ENCODE peak calls at places on chromosomes 3 and 15, in six cellular contexts. One of them, this sample, is unnamed. For H3K4me1, the result is how much of the 10 kb centered on the place peaks cover.

GRCh38 chr3:55486857-55487375 is at the start of gene WNT5A:
- DNase-seq in heart left ventricle: no peak
- DNase-seq in fibroblast of lung: peak
- DNase-seq in H9: peak
- DNase-seq in CD8-positive, alpha-beta memory T cell: no peak
- DNase-seq in Caco-2: peak
- DNase-seq in this sample: no peak

GRCh38 chr3:184645304-184645703 is 66.6 kb downstream of the MAGEF1 start:
- DNase-seq in heart left ventricle: no peak
- DNase-seq in fibroblast of lung: peak
- DNase-seq in H9: no peak
- DNase-seq in CD8-positive, alpha-beta memory T cell: no peak
- DNase-seq in Caco-2: peak
- DNase-seq in this sample: no peak

GRCh38 chr3:134395103-134395502 is 20.9 kb upstream of the AMOTL2 start:
- DNase-seq in heart left ventricle: no peak
- DNase-seq in fibroblast of lung: no peak
- DNase-seq in H9: no peak
- DNase-seq in CD8-positive, alpha-beta memory T cell: no peak
- DNase-seq in Caco-2: no peak
- DNase-seq in this sample: no peak

GRCh38 chr3:197428961-197429360 is 126.8 kb downstream of the BDH1 start:
- DNase-seq in heart left ventricle: no peak
- DNase-seq in fibroblast of lung: no peak
- DNase-seq in H9: no peak
- DNase-seq in CD8-positive, alpha-beta memory T cell: no peak
- DNase-seq in Caco-2: peak
- DNase-seq in this sample: no peak

GRCh38 chr3:146626384-146627122 is 21.4 kb upstream of the PLSCR5 start:
- DNase-seq in heart left ventricle: no peak
- DNase-seq in fibroblast of lung: no peak
- DNase-seq in H9: no peak
- DNase-seq in CD8-positive, alpha-beta memory T cell: no peak
- DNase-seq in Caco-2: peak
- DNase-seq in this sample: no peak

GRCh38 chr3:73098026-73098425 is 36.6 kb downstream of the EBLN2 start:
- DNase-seq in heart left ventricle: no peak
- DNase-seq in fibroblast of lung: no peak
- DNase-seq in H9: no peak
- DNase-seq in CD8-positive, alpha-beta memory T cell: no peak
- DNase-seq in Caco-2: no peak
- DNase-seq in this sample: no peak

GRCh38 chr15:56454841-56455240 is 10.1 kb downstream of the MNS1 start:
- DNase-seq in heart left ventricle: no peak
- DNase-seq in fibroblast of lung: no peak
- DNase-seq in H9: no peak
- DNase-seq in CD8-positive, alpha-beta memory T cell: no peak
- DNase-seq in Caco-2: no peak
- DNase-seq in this sample: no peak

GRCh38 chr15:54120949-54121463 is 142.8 kb downstream of the UNC13C start:
- DNase-seq in heart left ventricle: no peak
- DNase-seq in fibroblast of lung: no peak
- DNase-seq in H9: no peak
- DNase-seq in CD8-positive, alpha-beta memory T cell: no peak
- DNase-seq in Caco-2: no peak
- DNase-seq in this sample: no peak

GRCh38 chr3:34483290-34483887 is 685.0 kb downstream of the PDCD6IP start:
- DNase-seq in heart left ventricle: no peak
- DNase-seq in fibroblast of lung: no peak
- DNase-seq in H9: no peak
- DNase-seq in CD8-positive, alpha-beta memory T cell: no peak
- DNase-seq in Caco-2: no peak
- DNase-seq in this sample: no peak

GRCh38 chr3:46138571-46138970 is 69.5 kb downstream of the CCR1 start:
- DNase-seq in heart left ventricle: no peak
- DNase-seq in fibroblast of lung: no peak
- DNase-seq in H9: no peak
- DNase-seq in CD8-positive, alpha-beta memory T cell: no peak
- DNase-seq in Caco-2: no peak
- DNase-seq in this sample: no peak

GRCh38 chr3:120348065-120348980 is 831 bp downstream of the LRRC58 start:
- DNase-seq in heart left ventricle: no peak
- DNase-seq in fibroblast of lung: peak
- DNase-seq in H9: peak
- DNase-seq in CD8-positive, alpha-beta memory T cell: peak
- DNase-seq in Caco-2: no peak
- DNase-seq in this sample: no peak

GRCh38 chr3:113534365-113534764 is 2.0 kb downstream of the SIDT1 start:
- DNase-seq in heart left ventricle: no peak
- DNase-seq in fibroblast of lung: no peak
- DNase-seq in H9: no peak
- DNase-seq in CD8-positive, alpha-beta memory T cell: no peak
- DNase-seq in Caco-2: no peak
- DNase-seq in this sample: no peak

GRCh38 chr3:33831053-33831452 is 32.6 kb downstream of the PDCD6IP start:
- DNase-seq in heart left ventricle: no peak
- DNase-seq in fibroblast of lung: peak
- DNase-seq in H9: no peak
- DNase-seq in CD8-positive, alpha-beta memory T cell: no peak
- DNase-seq in Caco-2: no peak
- DNase-seq in this sample: no peak

GRCh38 chr3:43378066-43378935 is 92.0 kb downstream of the SNRK start:
- DNase-seq in heart left ventricle: no peak
- DNase-seq in fibroblast of lung: peak
- DNase-seq in H9: peak
- DNase-seq in CD8-positive, alpha-beta memory T cell: peak
- DNase-seq in Caco-2: peak
- DNase-seq in this sample: peak

GRCh38 chr3:69665026-69665739 is 74.1 kb upstream of the MITF start:
- DNase-seq in heart left ventricle: peak
- DNase-seq in fibroblast of lung: no peak
- DNase-seq in H9: no peak
- DNase-seq in CD8-positive, alpha-beta memory T cell: no peak
- DNase-seq in Caco-2: peak
- DNase-seq in this sample: no peak

GRCh38 chr15:75229191-75230015 is 27.7 kb downstream of the C15orf39 start:
- DNase-seq in heart left ventricle: no peak
- DNase-seq in fibroblast of lung: no peak
- DNase-seq in H9: no peak
- DNase-seq in CD8-positive, alpha-beta memory T cell: no peak
- DNase-seq in Caco-2: no peak
- DNase-seq in this sample: no peak

GRCh38 chr3:39753361-39753760 is 56.0 kb upstream of the MYRIP start:
- DNase-seq in heart left ventricle: no peak
- DNase-seq in fibroblast of lung: no peak
- DNase-seq in H9: no peak
- DNase-seq in CD8-positive, alpha-beta memory T cell: no peak
- DNase-seq in Caco-2: no peak
- DNase-seq in this sample: no peak

GRCh38 chr3:184949570-184949969 is 137.6 kb downstream of the VPS8 start:
- DNase-seq in heart left ventricle: no peak
- DNase-seq in fibroblast of lung: no peak
- DNase-seq in H9: no peak
- DNase-seq in CD8-positive, alpha-beta memory T cell: no peak
- DNase-seq in Caco-2: no peak
- DNase-seq in this sample: no peak

GRCh38 chr3:30193625-30194044 is 412.8 kb upstream of the TGFBR2 start:
- DNase-seq in heart left ventricle: no peak
- DNase-seq in fibroblast of lung: no peak
- DNase-seq in H9: no peak
- DNase-seq in CD8-positive, alpha-beta memory T cell: no peak
- DNase-seq in Caco-2: peak
- DNase-seq in this sample: no peak

GRCh38 chr15:90870354-90871096 is 2.1 kb downstream of the FURIN start:
- DNase-seq in heart left ventricle: no peak
- DNase-seq in fibroblast of lung: peak
- DNase-seq in H9: peak
- DNase-seq in CD8-positive, alpha-beta memory T cell: no peak
- DNase-seq in Caco-2: no peak
- DNase-seq in this sample: no peak

GRCh38 chr15:90871097-90871715 is 2.8 kb downstream of the FURIN start:
- DNase-seq in heart left ventricle: no peak
- DNase-seq in fibroblast of lung: peak
- DNase-seq in H9: no peak
- DNase-seq in CD8-positive, alpha-beta memory T cell: no peak
- DNase-seq in Caco-2: peak
- DNase-seq in this sample: no peak

GRCh38 chr15:90872481-90873184 is 4.2 kb downstream of the FURIN start:
- DNase-seq in heart left ventricle: no peak
- DNase-seq in fibroblast of lung: peak
- DNase-seq in H9: peak
- DNase-seq in CD8-positive, alpha-beta memory T cell: no peak
- DNase-seq in Caco-2: no peak
- DNase-seq in this sample: no peak

GRCh38 chr15:90873488-90873997 is 5.2 kb downstream of the FURIN start:
- DNase-seq in heart left ventricle: no peak
- DNase-seq in fibroblast of lung: no peak
- DNase-seq in H9: peak
- DNase-seq in CD8-positive, alpha-beta memory T cell: no peak
- DNase-seq in Caco-2: no peak
- DNase-seq in this sample: no peak

DNA sequence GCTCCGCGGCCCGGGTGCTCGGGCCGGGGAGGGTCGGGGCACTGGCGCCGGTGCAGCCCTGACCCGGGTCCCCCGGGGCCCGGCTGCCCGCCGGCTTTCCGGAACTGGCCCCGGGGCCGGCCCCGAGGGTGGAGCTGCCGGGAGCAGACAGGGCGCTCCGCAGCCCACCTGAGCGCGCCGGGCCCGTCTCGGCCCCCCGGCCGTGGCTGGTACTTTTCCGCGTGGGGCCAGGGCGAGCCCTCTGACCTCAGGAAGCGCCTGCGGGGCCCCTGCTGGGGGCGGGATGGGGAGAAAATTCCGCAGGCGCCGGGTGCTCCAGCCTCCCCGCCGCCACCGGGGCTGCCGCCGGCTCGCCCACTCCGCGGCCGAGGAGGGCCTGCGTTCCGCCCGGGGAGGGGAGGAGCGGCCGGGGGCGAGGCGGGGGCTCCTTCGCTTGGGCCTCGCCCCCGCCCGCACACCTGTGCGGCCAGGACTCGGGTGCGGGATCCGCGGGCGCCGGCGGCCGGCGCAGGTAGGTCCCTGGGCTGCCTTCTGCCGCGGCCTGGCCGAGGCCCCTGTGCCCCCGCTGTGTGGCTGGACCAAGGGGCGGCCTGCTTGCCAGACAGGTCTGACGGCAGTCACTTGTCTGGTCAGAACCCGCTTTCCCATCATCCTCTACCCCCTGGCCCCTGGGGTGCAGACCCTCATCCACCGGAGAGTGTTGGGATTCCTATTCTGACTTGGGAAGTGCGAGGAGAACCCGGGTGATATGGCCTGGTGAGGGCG is 3.5 kb downstream of the FURIN start:
- DNase-seq in heart left ventricle: no peak
- DNase-seq in fibroblast of lung: no peak
- DNase-seq in H9: peak
- DNase-seq in CD8-positive, alpha-beta memory T cell: no peak
- DNase-seq in Caco-2: peak
- DNase-seq in this sample: no peak
- H3K4me1 ChIP-seq in heart left ventricle: under half
- H3K4me1 ChIP-seq in fibroblast of lung: under half
- H3K4me1 ChIP-seq in H9: under half
- H3K4me1 ChIP-seq in CD8-positive, alpha-beta memory T cell: under half
- H3K4me1 ChIP-seq in Caco-2: half or more
- H3K4me1 ChIP-seq in this sample: under half

GRCh38 chr3:156812521-156813335 is 13.4 kb upstream of the LEKR1 start:
- DNase-seq in heart left ventricle: no peak
- DNase-seq in fibroblast of lung: peak
- DNase-seq in H9: no peak
- DNase-seq in CD8-positive, alpha-beta memory T cell: no peak
- DNase-seq in Caco-2: peak
- DNase-seq in this sample: no peak
- H3K4me1 ChIP-seq in heart left ventricle: under half
- H3K4me1 ChIP-seq in fibroblast of lung: under half
- H3K4me1 ChIP-seq in H9: under half
- H3K4me1 ChIP-seq in CD8-positive, alpha-beta memory T cell: under half
- H3K4me1 ChIP-seq in Caco-2: under half
- H3K4me1 ChIP-seq in this sample: under half

GRCh38 chr3:195159819-195160175 is 111.2 kb downstream of the XXYLT1 start:
- DNase-seq in heart left ventricle: no peak
- DNase-seq in fibroblast of lung: peak
- DNase-seq in H9: no peak
- DNase-seq in CD8-positive, alpha-beta memory T cell: no peak
- DNase-seq in Caco-2: no peak
- DNase-seq in this sample: no peak
- H3K4me1 ChIP-seq in heart left ventricle: under half
- H3K4me1 ChIP-seq in fibroblast of lung: under half
- H3K4me1 ChIP-seq in H9: under half
- H3K4me1 ChIP-seq in CD8-positive, alpha-beta memory T cell: under half
- H3K4me1 ChIP-seq in Caco-2: under half
- H3K4me1 ChIP-seq in this sample: under half

GRCh38 chr3:58037141-58037910 is 29.1 kb downstream of the FLNB start:
- DNase-seq in heart left ventricle: no peak
- DNase-seq in fibroblast of lung: no peak
- DNase-seq in H9: no peak
- DNase-seq in CD8-positive, alpha-beta memory T cell: no peak
- DNase-seq in Caco-2: no peak
- DNase-seq in this sample: no peak

GRCh38 chr3:58038675-58039302 is 30.6 kb downstream of the FLNB start:
- DNase-seq in heart left ventricle: no peak
- DNase-seq in fibroblast of lung: no peak
- DNase-seq in H9: no peak
- DNase-seq in CD8-positive, alpha-beta memory T cell: no peak
- DNase-seq in Caco-2: no peak
- DNase-seq in this sample: no peak

GRCh38 chr3:58036287-58037032 is 28.2 kb downstream of the FLNB start:
- DNase-seq in heart left ventricle: no peak
- DNase-seq in fibroblast of lung: no peak
- DNase-seq in H9: no peak
- DNase-seq in CD8-positive, alpha-beta memory T cell: no peak
- DNase-seq in Caco-2: peak
- DNase-seq in this sample: no peak

GRCh38 chr3:58034738-58035511 is 26.7 kb downstream of the FLNB start:
- DNase-seq in heart left ventricle: no peak
- DNase-seq in fibroblast of lung: no peak
- DNase-seq in H9: peak
- DNase-seq in CD8-positive, alpha-beta memory T cell: peak
- DNase-seq in Caco-2: peak
- DNase-seq in this sample: no peak

DNA sequence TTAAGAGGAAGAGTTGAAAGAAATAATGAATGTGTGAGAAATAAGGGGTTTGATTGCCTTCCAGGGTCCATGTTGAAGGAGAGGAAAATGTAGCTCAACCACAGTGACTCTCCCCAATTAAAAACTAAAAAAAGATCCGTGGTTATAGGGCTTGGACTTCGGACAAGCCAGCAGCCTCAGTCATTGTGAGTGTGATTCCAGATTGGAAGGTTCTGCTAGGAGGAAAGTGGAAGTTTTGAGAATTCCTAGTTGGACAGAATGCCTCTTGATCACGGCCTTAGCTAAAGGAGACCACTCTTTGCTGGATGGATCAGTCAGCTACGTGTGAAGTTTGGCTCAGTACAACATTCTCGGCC is 27.3 kb downstream of the FLNB start:
- DNase-seq in heart left ventricle: no peak
- DNase-seq in fibroblast of lung: no peak
- DNase-seq in H9: no peak
- DNase-seq in CD8-positive, alpha-beta memory T cell: no peak
- DNase-seq in Caco-2: no peak
- DNase-seq in this sample: no peak
- H3K4me1 ChIP-seq in heart left ventricle: under half
- H3K4me1 ChIP-seq in fibroblast of lung: under half
- H3K4me1 ChIP-seq in H9: under half
- H3K4me1 ChIP-seq in CD8-positive, alpha-beta memory T cell: under half
- H3K4me1 ChIP-seq in Caco-2: half or more
- H3K4me1 ChIP-seq in this sample: under half

GRCh38 chr3:149582395-149582794 is 75.4 kb downstream of the WWTR1 start:
- DNase-seq in heart left ventricle: no peak
- DNase-seq in fibroblast of lung: no peak
- DNase-seq in H9: no peak
- DNase-seq in CD8-positive, alpha-beta memory T cell: no peak
- DNase-seq in Caco-2: no peak
- DNase-seq in this sample: no peak
- H3K4me1 ChIP-seq in heart left ventricle: under half
- H3K4me1 ChIP-seq in fibroblast of lung: under half
- H3K4me1 ChIP-seq in H9: under half
- H3K4me1 ChIP-seq in CD8-positive, alpha-beta memory T cell: under half
- H3K4me1 ChIP-seq in Caco-2: under half
- H3K4me1 ChIP-seq in this sample: under half

This sample was measured in iPS DF 6.9.